ENCODE peak calls at places on chromosomes 13 and 19, in five cellular contexts. J is CD8-positive, alpha-beta memory T cell; R is AG08395; E is NCI-H510A treated with DMSO at 0.1 percent for 48 hours; G is tibial nerve. I is an unnamed sample.

GRCh38 chr13:41137241-41137640 is 4.6 kb upstream of the KBTBD6 start:
- DNase-seq in E (no peak), J (no peak), G (no peak), R (no peak), I (no peak)

GRCh38 chr19:40714519-40715299 is 2.0 kb downstream of the COQ8B start:
- DNase-seq in J (peak), G (peak), R (peak), E (peak), I (peak)

GRCh38 chr13:99196466-99197256 is 4.0 kb upstream of the UBAC2 start:
- DNase-seq in R (no peak), J (peak), E (peak), G (no peak), I (no peak)

GRCh38 chr19:21593934-21594844 is 88.8 kb downstream of the ZNF429 start:
- DNase-seq in E (no peak), G (no peak), R (no peak), J (no peak), I (peak)

GRCh38 chr13:51625555-51626345 is 41.5 kb downstream of the WDFY2 start:
- DNase-seq in E (no peak), J (no peak), R (no peak), G (no peak), I (no peak)

GRCh38 chr19:7917292-7918061 is 2.7 kb upstream of the SNAPC2 start:
- DNase-seq in E (no peak), G (no peak), R (peak), J (peak), I (no peak)

GRCh38 chr13:74082741-74083160 is 51.5 kb downstream of the KLF12 start:
- DNase-seq in G (no peak), E (no peak), J (no peak), R (no peak), I (no peak)

GRCh38 chr13:84940801-84941200 is 858.4 kb downstream of the SLITRK6 start:
- DNase-seq in G (no peak), J (no peak), R (no peak), E (no peak), I (no peak)

GRCh38 chr13:95924389-95924994 is 128.7 kb downstream of the UGGT2 start:
- DNase-seq in R (peak), J (no peak), G (no peak), E (no peak), I (no peak)

GRCh38 chr13:95403349-95404140 is 102.3 kb upstream of the ABCC4 start:
- DNase-seq in R (no peak), E (peak), G (no peak), J (peak), I (no peak)

GRCh38 chr13:44718467-44718866 is 142.3 kb upstream of the TSC22D1 start:
- DNase-seq in J (no peak), E (no peak), R (no peak), G (no peak), I (no peak)

GRCh38 chr19:17848598-17849292 is 963 bp upstream of the JAK3 start:
- DNase-seq in J (no peak), R (no peak), E (no peak), G (no peak), I (no peak)

GRCh38 chr13:75839418-75839817 is 203.3 kb downstream of the LMO7 start:
- DNase-seq in R (no peak), E (no peak), J (no peak), G (no peak), I (no peak)

GRCh38 chr19:4913996-4914735 is 4.9 kb downstream of the UHRF1 start:
- DNase-seq in E (no peak), R (no peak), G (no peak), J (peak), I (no peak)

GRCh38 chr19:18204394-18205179 is 745 bp upstream of the RAB3A start:
- DNase-seq in R (no peak), G (no peak), J (no peak), E (peak), I (no peak)

GRCh38 chr13:96898212-96898611 is 96.1 kb downstream of the OXGR1 start:
- DNase-seq in G (no peak), J (no peak), R (no peak), E (no peak), I (no peak)

GRCh38 chr13:21458816-21459701 is at the start of gene ZDHHC20:
- DNase-seq in E (peak), G (peak), R (peak), J (peak), I (peak)

GRCh38 chr19:17790059-17790780 is 4.7 kb upstream of the B3GNT3 start:
- DNase-seq in E (no peak), J (no peak), G (no peak), R (no peak), I (no peak)

GRCh38 chr13:94968040-94968756 is 255.9 kb upstream of the SOX21 start:
- DNase-seq in E (peak), R (peak), G (no peak), J (no peak), I (no peak)

I was measured in gastrocnemius medialis.